ENCODE peak calls at places on chromosomes 3 and 15, in eight cellular contexts. One of them, this sample, is unnamed.

GRCh38 chr3:99753268-99753975 is 64.2 kb upstream of the CMSS1 start:
- DNase-seq in ACHN: peak
- DNase-seq in left ventricle myocardium inferior: no peak
- DNase-seq in NCI-H774: peak
- DNase-seq in NCI-H2081 treated with DMSO at 0.1 percent for 48 hours: no peak
- DNase-seq in epithelial cell of esophagus: peak
- DNase-seq in fibroblast of mammary gland: peak
- DNase-seq in substantia nigra: no peak
- DNase-seq in this sample: no peak

GRCh38 chr15:70258369-70259029 is 160.8 kb upstream of the TLE3 start:
- DNase-seq in ACHN: no peak
- DNase-seq in left ventricle myocardium inferior: peak
- DNase-seq in NCI-H774: no peak
- DNase-seq in NCI-H2081 treated with DMSO at 0.1 percent for 48 hours: no peak
- DNase-seq in epithelial cell of esophagus: no peak
- DNase-seq in fibroblast of mammary gland: peak
- DNase-seq in substantia nigra: peak
- DNase-seq in this sample: no peak

GRCh38 chr3:171358891-171359218 is 101.3 kb downstream of the TNIK start:
- DNase-seq in ACHN: no peak
- DNase-seq in left ventricle myocardium inferior: no peak
- DNase-seq in NCI-H774: no peak
- DNase-seq in NCI-H2081 treated with DMSO at 0.1 percent for 48 hours: no peak
- DNase-seq in epithelial cell of esophagus: no peak
- DNase-seq in fibroblast of mammary gland: no peak
- DNase-seq in substantia nigra: no peak
- DNase-seq in this sample: no peak

GRCh38 chr3:53045784-53046170 is at the start of gene SFMBT1:
- DNase-seq in ACHN: peak
- DNase-seq in left ventricle myocardium inferior: peak
- DNase-seq in NCI-H774: peak
- DNase-seq in NCI-H2081 treated with DMSO at 0.1 percent for 48 hours: no peak
- DNase-seq in epithelial cell of esophagus: peak
- DNase-seq in fibroblast of mammary gland: peak
- DNase-seq in substantia nigra: peak
- DNase-seq in this sample: no peak

GRCh38 chr15:70062321-70062956 is 35.3 kb downstream of the TLE3 start:
- DNase-seq in ACHN: no peak
- DNase-seq in left ventricle myocardium inferior: peak
- DNase-seq in NCI-H774: no peak
- DNase-seq in NCI-H2081 treated with DMSO at 0.1 percent for 48 hours: peak
- DNase-seq in epithelial cell of esophagus: peak
- DNase-seq in fibroblast of mammary gland: peak
- DNase-seq in substantia nigra: peak
- DNase-seq in this sample: no peak

GRCh38 chr15:88619796-88620195 is 1.3 kb upstream of the AEN start:
- DNase-seq in ACHN: no peak
- DNase-seq in left ventricle myocardium inferior: no peak
- DNase-seq in NCI-H774: no peak
- DNase-seq in NCI-H2081 treated with DMSO at 0.1 percent for 48 hours: no peak
- DNase-seq in epithelial cell of esophagus: no peak
- DNase-seq in fibroblast of mammary gland: no peak
- DNase-seq in substantia nigra: no peak
- DNase-seq in this sample: no peak

GRCh38 chr3:46435327-46435726 is 28.3 kb downstream of the CCRL2 start:
- DNase-seq in ACHN: no peak
- DNase-seq in left ventricle myocardium inferior: no peak
- DNase-seq in NCI-H774: no peak
- DNase-seq in NCI-H2081 treated with DMSO at 0.1 percent for 48 hours: no peak
- DNase-seq in epithelial cell of esophagus: no peak
- DNase-seq in fibroblast of mammary gland: no peak
- DNase-seq in substantia nigra: no peak
- DNase-seq in this sample: no peak

GRCh38 chr3:54600441-54601204 is 327.2 kb downstream of the LRTM1 start:
- DNase-seq in ACHN: no peak
- DNase-seq in left ventricle myocardium inferior: no peak
- DNase-seq in NCI-H774: no peak
- DNase-seq in NCI-H2081 treated with DMSO at 0.1 percent for 48 hours: no peak
- DNase-seq in epithelial cell of esophagus: no peak
- DNase-seq in fibroblast of mammary gland: no peak
- DNase-seq in substantia nigra: peak
- DNase-seq in this sample: peak

GRCh38 chr15:98003976-98004375 is 43.5 kb downstream of the ARRDC4 start:
- DNase-seq in ACHN: no peak
- DNase-seq in left ventricle myocardium inferior: no peak
- DNase-seq in NCI-H774: no peak
- DNase-seq in NCI-H2081 treated with DMSO at 0.1 percent for 48 hours: no peak
- DNase-seq in epithelial cell of esophagus: peak
- DNase-seq in fibroblast of mammary gland: no peak
- DNase-seq in substantia nigra: no peak
- DNase-seq in this sample: no peak